ENCODE peak calls at places on chromosome 9, in seven cellular contexts. H is heart left ventricle, U is astrocyte, N is uterus, M is neural progenitor cell, B is GM23338, W is ovary. J is an unnamed sample.

GRCh38 chr9:133853331-133853730 is 115.2 kb upstream of the SARDH start:
- DNase-seq in H (no peak), M (no peak), W (no peak), U (no peak), B (no peak), N (no peak), J (no peak)

GRCh38 chr9:105608685-105609598 is 51.0 kb downstream of the FKTN start:
- DNase-seq in B (peak), M (peak), H (no peak), U (peak), N (no peak), W (no peak), J (no peak)

GRCh38 chr9:127489471-127490115 is 38.3 kb downstream of the LRSAM1 start:
- DNase-seq in M (peak), W (no peak), U (no peak), B (peak), H (no peak), N (no peak), J (no peak)

GRCh38 chr9:16030513-16031185 is 477.8 kb downstream of the CCDC171 start:
- DNase-seq in N (no peak), W (no peak), U (peak), M (no peak), H (no peak), B (no peak), J (no peak)

GRCh38 chr9:134375011-134375390 is 48.7 kb downstream of the RXRA start:
- DNase-seq in W (no peak), U (peak), M (no peak), N (peak), H (peak), B (no peak), J (no peak)

GRCh38 chr9:36091028-36091953 is 45.2 kb upstream of the GLIPR2 start:
- DNase-seq in M (no peak), U (peak), B (peak), N (no peak), H (peak), W (peak), J (no peak)

GRCh38 chr9:118586978-118587377 is 782.3 kb downstream of the BRINP1 start:
- DNase-seq in U (no peak), W (no peak), B (no peak), N (no peak), M (no peak), H (no peak), J (no peak)

GRCh38 chr9:19424176-19424779 is 15.5 kb downstream of the ACER2 start:
- DNase-seq in M (no peak), U (peak), N (no peak), B (peak), H (no peak), W (no peak), J (no peak)

GRCh38 chr9:135608999-135609317 is 30.4 kb downstream of the GLT6D1 start:
- DNase-seq in N (no peak), W (no peak), B (no peak), U (no peak), M (no peak), H (no peak), J (no peak)

GRCh38 chr9:36798350-36799065 is 225.8 kb downstream of the MELK start:
- DNase-seq in U (no peak), B (peak), H (no peak), M (peak), W (no peak), N (no peak), J (no peak)

GRCh38 chr9:27482709-27483108 is 41.4 kb upstream of the IFNK start:
- DNase-seq in H (no peak), N (no peak), W (no peak), B (no peak), M (no peak), U (no peak), J (no peak)

GRCh38 chr9:35689601-35690446 is at the start of gene TPM2:
- DNase-seq in W (peak), M (peak), N (peak), B (peak), U (peak), H (peak), J (peak)

GRCh38 chr9:79694208-79694607 is 122.4 kb downstream of the TLE4 start:
- DNase-seq in H (no peak), M (no peak), N (no peak), W (no peak), B (no peak), U (no peak), J (no peak)

GRCh38 chr9:131739988-131740648 is at the start of gene RAPGEF1:
- DNase-seq in N (peak), H (peak), U (no peak), W (peak), B (peak), M (peak), J (peak)

GRCh38 chr9:811101-811531 is 30.4 kb upstream of the DMRT1 start:
- DNase-seq in N (no peak), B (no peak), M (no peak), W (no peak), U (peak), H (no peak), J (no peak)

GRCh38 chr9:120569556-120569955 is 10.4 kb downstream of the CDK5RAP2 start:
- DNase-seq in H (no peak), B (no peak), N (no peak), M (no peak), U (no peak), W (no peak), J (no peak)
- TF ChIP-seq CTCF in H (no peak), B (peak), N (no peak), M (no peak), U (no peak), W (no peak), J (no peak)

GRCh38 chr9:81848472-81848871 is 79.8 kb upstream of the SPATA31D4 start:
- DNase-seq in B (peak), H (no peak), N (no peak), U (peak), W (no peak), M (no peak), J (no peak)
- TF ChIP-seq CTCF in B (peak), H (peak), N (peak), U (peak), W (no peak), M (peak), J (peak)

GRCh38 chr9:10052181-10052580 is 560.6 kb downstream of the PTPRD start:
- DNase-seq in M (no peak), B (no peak), U (no peak), H (no peak), N (no peak), W (no peak), J (no peak)

GRCh38 chr9:10052916-10053315 is 559.9 kb downstream of the PTPRD start:
- DNase-seq in B (no peak), U (no peak), W (no peak), M (no peak), N (no peak), H (no peak), J (no peak)

GRCh38 chr9:10054456-10054855 is 558.3 kb downstream of the PTPRD start:
- DNase-seq in H (no peak), U (no peak), M (no peak), W (no peak), B (peak), N (no peak), J (no peak)

GRCh38 chr9:10059044-10059443 is 553.8 kb downstream of the PTPRD start:
- DNase-seq in B (peak), H (no peak), N (no peak), U (peak), M (no peak), W (no peak), J (no peak)

DNA sequence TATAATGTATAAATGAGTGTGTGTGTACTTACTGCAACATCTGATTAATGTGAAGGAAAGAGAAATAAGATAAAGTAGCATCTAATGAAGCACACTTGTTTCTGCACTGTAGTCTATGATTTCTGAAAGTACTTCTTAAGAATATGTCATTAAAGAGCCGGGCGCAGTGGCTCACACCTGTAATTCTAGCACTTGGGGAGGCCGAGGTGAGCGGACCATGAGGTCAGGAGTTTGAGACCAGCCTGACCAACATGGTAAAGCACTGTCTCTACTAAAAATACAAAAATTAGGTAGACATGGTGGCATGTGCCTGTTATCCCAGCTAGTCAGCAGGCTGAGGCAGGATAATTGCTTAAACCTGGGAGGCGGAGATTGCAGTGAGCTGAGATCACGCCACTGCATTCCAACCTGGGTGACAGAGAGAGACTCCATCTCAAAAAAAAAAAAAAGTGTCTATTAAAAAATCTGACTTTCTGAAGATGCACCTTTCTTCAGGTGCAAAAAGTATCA is 556.9 kb downstream of the PTPRD start:
- DNase-seq in B (no peak), N (no peak), U (no peak), W (no peak), H (no peak), M (no peak), J (no peak)
- TF ChIP-seq CTCF in B (no peak), N (no peak), U (no peak), W (no peak), H (no peak), M (no peak), J (no peak)

GRCh38 chr9:12640021-12640587 is 53.1 kb upstream of the TYRP1 start:
- DNase-seq in U (peak), M (peak), N (no peak), B (peak), H (no peak), W (no peak), J (no peak)
- TF ChIP-seq CTCF in U (peak), M (peak), N (no peak), B (peak), H (peak), W (no peak), J (peak)

DNA sequence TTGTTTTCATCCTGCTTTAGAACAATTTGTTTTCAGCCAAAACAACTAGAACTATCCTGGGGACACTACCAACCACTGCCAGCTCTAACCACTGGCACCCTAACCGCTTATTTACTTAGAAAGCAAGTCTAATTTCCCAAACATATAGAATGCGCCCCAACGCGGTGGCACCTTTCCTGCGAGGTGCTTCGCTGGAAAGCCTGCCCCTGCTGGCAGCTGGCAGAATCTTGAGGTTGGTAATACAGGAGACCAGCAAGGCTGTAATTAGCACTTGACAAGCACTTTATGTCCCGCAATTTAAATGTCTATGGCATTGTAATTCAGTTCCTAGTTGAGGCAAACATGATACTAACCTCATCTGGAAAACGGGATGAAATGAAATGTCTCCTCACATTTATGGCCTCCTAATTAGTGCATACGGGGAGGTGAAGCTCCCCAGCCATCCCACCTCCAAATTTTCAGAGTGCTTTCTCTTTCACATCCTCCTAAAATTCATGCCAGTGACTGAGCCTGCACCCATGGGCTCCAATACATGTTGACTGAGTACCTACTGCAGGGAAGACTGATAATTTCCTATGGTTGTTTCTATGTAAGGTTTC is 30.4 kb downstream of the GABBR2 start:
- DNase-seq in H (no peak), B (peak), U (no peak), W (no peak), M (peak), N (no peak), J (no peak)
- TF ChIP-seq CTCF in H (peak), B (peak), U (peak), W (no peak), M (peak), N (no peak), J (peak)

DNA sequence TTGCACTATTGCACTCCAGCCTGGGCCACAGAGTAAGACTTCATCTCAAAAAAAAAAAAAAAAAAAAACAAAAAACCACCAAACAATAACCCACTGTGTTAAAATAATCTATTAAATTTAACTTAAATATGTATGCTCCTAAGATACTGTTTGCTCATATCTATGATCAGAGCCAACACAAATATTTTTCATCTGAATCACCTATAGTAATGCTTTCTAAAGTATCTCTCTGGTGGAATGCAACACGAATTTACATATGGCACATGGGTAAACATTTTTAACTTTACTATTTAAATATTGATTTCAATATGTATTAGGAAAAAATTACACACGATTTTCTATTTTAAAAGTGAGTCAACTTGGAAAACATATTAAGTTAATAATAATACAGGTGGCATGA is 196.4 kb downstream of the RFX3 start:
- DNase-seq in M (no peak), W (no peak), B (no peak), N (no peak), H (no peak), U (peak), J (no peak)
- TF ChIP-seq CTCF in M (no peak), W (no peak), B (no peak), N (no peak), H (no peak), U (no peak), J (no peak)